ENCODE peak calls at places on chromosomes 16 and 17, in five cellular contexts. O, F, Q, S and M are unnamed samples.

GRCh38 chr16:49884033-49884707 is 28.3 kb upstream of the ZNF423 start:
- DNase-seq in O (no peak), F (no peak), Q (no peak), S (no peak), M (no peak)

GRCh38 chr17:66855204-66855603 is 20.3 kb downstream of the CACNG5 start:
- DNase-seq in O (no peak), F (no peak), Q (no peak), S (no peak), M (no peak)

GRCh38 chr16:89261691-89262563 is 44.4 kb downstream of the ZNF778 start:
- DNase-seq in O (peak; percentile 40), F (peak; percentile 13), Q (no peak), S (no peak), M (no peak)

GRCh38 chr16:57693539-57693938 is 1.1 kb upstream of the DRC7 start:
- DNase-seq in O (no peak), F (no peak), Q (no peak), S (no peak), M (no peak)

GRCh38 chr16:88819126-88819525 is 7.4 kb upstream of the APRT start:
- DNase-seq in O (no peak), F (no peak), Q (no peak), S (no peak), M (no peak)

GRCh38 chr16:28504707-28505404 is 1.8 kb downstream of the IL27 start:
- DNase-seq in O (no peak), F (no peak), Q (no peak), S (no peak), M (no peak)

GRCh38 chr17:18377437-18378204 is at the start of gene EVPLL:
- DNase-seq in O (peak; percentile 82), F (no peak), Q (peak; percentile 43), S (peak; percentile 84), M (no peak)

GRCh38 chr17:59853168-59853918 is 39.4 kb downstream of the TUBD1 start:
- DNase-seq in O (peak; percentile 91), F (peak; percentile 100), Q (peak; percentile 86), S (no peak), M (no peak)

GRCh38 chr16:48393843-48394703 is 8.9 kb upstream of the SIAH1 start:
- DNase-seq in O (no peak), F (peak; percentile 88), Q (no peak), S (peak; percentile 74), M (no peak)

GRCh38 chr16:20941635-20941926 is 41.0 kb downstream of the LYRM1 start:
- DNase-seq in O (no peak), F (no peak), Q (no peak), S (no peak), M (no peak)

GRCh38 chr17:56817066-56817465 is 16.7 kb downstream of the C17orf67 start:
- DNase-seq in O (no peak), F (no peak), Q (no peak), S (no peak), M (no peak)

GRCh38 chr17:56819431-56820145 is 14.1 kb downstream of the C17orf67 start:
- DNase-seq in O (peak; percentile 76), F (peak; percentile 67), Q (peak; percentile 91), S (peak; percentile 76), M (no peak)

GRCh38 chr17:56812971-56813388 is 20.7 kb downstream of the C17orf67 start:
- DNase-seq in O (no peak), F (no peak), Q (no peak), S (no peak), M (no peak)

GRCh38 chr17:56819030-56819429 is 14.7 kb downstream of the C17orf67 start:
- DNase-seq in O (no peak), F (no peak), Q (no peak), S (no peak), M (no peak)

GRCh38 chr17:56815711-56816110 is 18.0 kb downstream of the C17orf67 start:
- DNase-seq in O (no peak), F (peak; percentile 90), Q (no peak), S (no peak), M (no peak)
- TF ChIP-seq CTCF in O (no peak), F (no peak), Q (no peak), S (no peak), M (no peak)

GRCh38 chr17:80719449-80719848 is 174.8 kb downstream of the RPTOR start:
- DNase-seq in O (no peak), F (no peak), Q (no peak), S (no peak), M (no peak)

GRCh38 chr17:80718428-80718827 is 173.8 kb downstream of the RPTOR start:
- DNase-seq in O (no peak), F (no peak), Q (no peak), S (no peak), M (no peak)

GRCh38 chr17:80717661-80718060 is 173.0 kb downstream of the RPTOR start:
- DNase-seq in O (no peak), F (no peak), Q (no peak), S (no peak), M (no peak)

GRCh38 chr17:80722656-80723055 is 178.0 kb downstream of the RPTOR start:
- DNase-seq in O (no peak), F (no peak), Q (no peak), S (no peak), M (no peak)

GRCh38 chr17:80720624-80721577 is 176.3 kb downstream of the RPTOR start:
- DNase-seq in O (peak; percentile 37), F (peak; percentile 86), Q (peak; percentile 74), S (no peak), M (no peak)
- H3K4me1 ChIP-seq in O (peaks cover 19% of the 10 kb centered on the region), F (peaks cover 20% of the 10 kb centered on the region), Q (peaks cover 40% of the 10 kb centered on the region), S (peaks cover 18% of the 10 kb centered on the region), M (peaks cover 29% of the 10 kb centered on the region)

GRCh38 chr17:29566473-29567361 is at the start of gene ABHD15:
- DNase-seq in O (peak; percentile 79), F (peak; percentile 59), Q (peak; percentile 84), S (peak; percentile 80), M (no peak)

GRCh38 chr17:29568331-29569244 is at the start of gene TP53I13:
- DNase-seq in O (peak; percentile 91), F (peak; percentile 68), Q (peak; percentile 82), S (peak; percentile 91), M (peak; percentile 58)

GRCh38 chr17:29563816-29564215 is 3.0 kb downstream of the ABHD15 start:
- DNase-seq in O (peak; percentile 20), F (no peak), Q (no peak), S (peak; percentile 36), M (no peak)

GRCh38 chr17:29567362-29568330 is 809 bp upstream of the ABHD15 start:
- DNase-seq in O (peak; percentile 73), F (peak; percentile 25), Q (peak; percentile 90), S (peak; percentile 83), M (no peak)

GRCh38 chr17:29565643-29566472 is 979 bp downstream of the ABHD15 start:
- DNase-seq in O (peak; percentile 59), F (no peak), Q (peak; percentile 70), S (peak; percentile 74), M (no peak)
- TF ChIP-seq POLR2A in O (no peak), F (no peak), Q (peak; percentile 38), S (no peak), M (no peak)

GRCh38 chr16:67506468-67506867 is 22.2 kb upstream of the RIPOR1 start:
- DNase-seq in O (no peak), F (no peak), Q (no peak), S (no peak), M (no peak)

GRCh38 chr16:67499159-67499558 is 15.8 kb upstream of the AGRP start:
- DNase-seq in O (no peak), F (peak; percentile 19), Q (no peak), S (no peak), M (no peak)

GRCh38 chr16:67509016-67509415 is 19.6 kb upstream of the RIPOR1 start:
- DNase-seq in O (no peak), F (no peak), Q (no peak), S (no peak), M (no peak)

DNA sequence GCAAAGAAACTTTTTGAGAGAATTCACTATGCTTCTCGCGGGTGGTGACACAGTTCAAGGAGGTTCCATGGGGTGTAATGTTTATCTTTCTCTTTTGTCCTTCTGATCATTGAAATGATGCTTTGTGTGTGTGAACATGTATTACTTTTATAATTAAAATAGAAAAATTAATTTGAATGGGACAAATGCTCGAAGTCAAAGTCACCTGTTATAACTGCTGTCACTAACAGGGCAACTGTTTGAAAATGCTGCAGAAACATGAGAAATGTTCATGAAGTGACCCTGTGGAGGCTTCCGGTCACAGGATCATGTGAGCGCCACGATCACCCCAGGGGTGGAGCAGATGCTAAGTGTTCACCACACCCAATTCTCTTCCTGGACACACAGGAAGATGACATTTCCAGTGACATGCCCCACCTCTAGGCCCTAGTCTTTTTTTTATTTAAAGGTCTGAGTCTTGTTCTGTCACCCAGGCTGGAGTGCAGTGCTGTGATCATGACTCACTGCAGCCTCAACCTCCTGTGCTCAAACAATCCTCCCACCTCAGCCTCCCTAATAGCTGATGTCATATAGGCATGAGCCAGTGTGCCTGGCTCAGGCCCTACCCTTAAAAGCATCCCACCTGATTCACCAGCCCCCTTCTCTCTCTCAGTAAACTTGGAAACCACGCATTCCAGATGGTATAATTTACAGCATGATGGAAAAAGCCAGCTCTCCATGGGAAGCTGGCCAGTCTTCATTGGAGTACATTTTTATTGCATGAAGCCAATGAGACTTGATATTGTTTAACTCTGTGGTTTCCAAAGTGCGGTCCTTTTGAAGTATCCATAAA is 21.1 kb upstream of the AGRP start:
- DNase-seq in O (no peak), F (peak; percentile 24), Q (no peak), S (peak; percentile 82), M (no peak)
- TF ChIP-seq CTCF in O (no peak), F (no peak), Q (no peak), S (no peak), M (no peak)

DNA sequence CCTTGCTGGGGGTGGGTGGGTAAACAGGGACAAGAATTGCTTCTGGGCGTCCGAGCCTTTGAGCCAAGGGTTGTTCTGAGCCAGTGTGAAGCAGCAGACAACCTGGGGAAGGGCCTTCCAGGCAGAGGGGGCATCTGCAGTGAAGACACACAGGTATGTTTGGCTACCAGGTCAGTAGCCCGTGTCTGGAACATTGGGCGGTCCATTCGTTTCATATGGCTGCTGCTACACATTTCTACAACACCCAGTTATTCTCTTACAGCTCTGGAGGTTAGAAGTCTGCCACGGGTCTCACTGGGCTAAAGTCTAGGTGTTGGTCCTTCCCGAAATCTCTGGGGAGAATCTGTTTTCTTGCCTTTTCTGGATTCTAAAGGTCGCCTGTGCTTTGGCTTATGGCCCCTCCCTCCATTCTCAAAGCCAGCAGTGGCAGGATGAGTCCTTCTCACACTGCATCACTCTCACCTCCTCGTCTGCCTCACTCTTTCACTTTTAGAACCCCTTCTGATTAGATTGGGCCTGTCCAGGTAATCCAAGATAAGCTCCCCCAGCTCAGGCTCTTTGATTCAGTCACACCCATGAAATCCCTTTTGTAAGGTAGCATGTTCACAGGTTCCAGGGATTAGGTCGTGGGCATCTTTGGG is 136.1 kb downstream of the CLEC16A start:
- DNase-seq in O (no peak), F (no peak), Q (no peak), S (no peak), M (no peak)
- H3K4me1 ChIP-seq in O (peaks cover 63% of the 10 kb centered on the region), F (peaks cover 58% of the 10 kb centered on the region), Q (no peaks in the 10 kb centered on the region), S (peaks cover 29% of the 10 kb centered on the region), M (peaks cover 35% of the 10 kb centered on the region)